ENCODE peak calls at places on chromosomes 12 and 14, in nine cellular contexts. N is ascending aorta, T is left ventricle myocardium inferior, E is heart left ventricle, Q is kidney, Y is left lung, C is DND-41, X is upper lobe of right lung, O is adrenal gland. U is an unnamed sample. For H3K4me1, the result is how much of the 10 kb centered on the place peaks cover.

GRCh38 chr14:102495482-102496330 is 13.9 kb downstream of the ANKRD9 start:
- DNase-seq in C (no peak), Y (peak), Q (peak), T (no peak), X (no peak), N (no peak), E (peak), O (no peak), U (no peak)

GRCh38 chr14:102988054-102988453 is 65.6 kb downstream of the AMN start:
- DNase-seq in E (no peak), N (no peak), O (no peak), Q (no peak), Y (no peak), T (no peak), X (no peak), C (no peak), U (no peak)

GRCh38 chr12:14258468-14258947 is 107.0 kb upstream of the ATF7IP start:
- DNase-seq in O (no peak), E (no peak), N (no peak), C (no peak), X (no peak), Y (no peak), T (no peak), Q (no peak), U (no peak)

GRCh38 chr12:99985129-99985570 is 414 bp upstream of the ANKS1B start:
- DNase-seq in T (no peak), O (no peak), Y (no peak), N (no peak), C (no peak), X (no peak), E (no peak), Q (no peak), U (no peak)

GRCh38 chr12:53867216-53868012 is 71.2 kb upstream of the HOXC13 start:
- DNase-seq in E (no peak), O (no peak), X (no peak), C (no peak), T (no peak), Y (no peak), Q (no peak), N (no peak), U (no peak)

GRCh38 chr14:83470466-83470865 is 1936.8 kb upstream of the SEL1L start:
- DNase-seq in O (no peak), X (no peak), T (no peak), N (no peak), C (no peak), Y (no peak), Q (no peak), E (no peak), U (no peak)

GRCh38 chr12:85325452-85325851 is 45.4 kb downstream of the ALX1 start:
- DNase-seq in O (no peak), N (no peak), E (no peak), Y (no peak), Q (no peak), C (no peak), T (no peak), X (no peak), U (no peak)

GRCh38 chr12:3304436-3305135 is 186.4 kb upstream of the PRMT8 start:
- DNase-seq in E (no peak), N (no peak), O (no peak), X (no peak), C (no peak), Y (no peak), T (no peak), Q (peak), U (no peak)

GRCh38 chr12:64674367-64674922 is 64.2 kb downstream of the RASSF3 start:
- DNase-seq in N (no peak), E (no peak), Y (no peak), X (no peak), T (no peak), Q (no peak), C (peak), O (no peak), U (no peak)

GRCh38 chr12:118327381-118327780 is 45.3 kb downstream of the TAOK3 start:
- DNase-seq in C (no peak), Y (no peak), T (no peak), Q (no peak), X (no peak), N (no peak), O (no peak), E (no peak), U (no peak)
- H3K4me1 ChIP-seq in C (under half), Y (under half), T (under half), Q (under half), X (under half), N (under half), O (under half), E (under half), U (under half)

DNA sequence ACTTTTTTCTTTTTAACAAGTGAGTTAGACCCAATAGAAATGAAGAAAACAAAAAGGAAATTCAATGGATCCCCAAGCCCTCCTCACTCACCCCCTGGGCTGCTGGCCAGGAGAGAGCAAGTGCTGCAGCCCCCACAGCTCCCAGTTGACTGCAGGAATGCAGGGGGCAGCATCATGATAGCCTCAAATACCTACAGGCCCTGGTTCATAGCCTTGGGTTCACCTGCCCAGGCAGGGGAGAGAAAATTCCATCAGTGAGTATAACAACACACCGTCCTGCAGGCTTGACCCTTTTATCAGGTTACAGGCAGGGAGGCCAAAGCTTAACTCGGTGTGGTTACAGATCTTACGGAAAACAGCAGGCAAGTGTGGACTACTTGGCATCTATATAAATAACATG is 76.3 kb downstream of the PHLDA1 start:
- DNase-seq in O (no peak), Y (no peak), T (no peak), N (no peak), C (no peak), X (no peak), Q (no peak), E (no peak), U (no peak)
- H3K4me1 ChIP-seq in O (under half), Y (under half), T (half or more), N (under half), C (under half), X (under half), Q (under half), E (under half), U (under half)

GRCh38 chr12:527241-527640 is 67.5 kb downstream of the B4GALNT3 start:
- DNase-seq in O (no peak), E (no peak), T (no peak), Y (no peak), C (no peak), N (no peak), X (no peak), Q (peak), U (no peak)
- H3K4me1 ChIP-seq in O (under half), E (under half), T (under half), Y (under half), C (under half), N (under half), X (under half), Q (under half), U (under half)

DNA sequence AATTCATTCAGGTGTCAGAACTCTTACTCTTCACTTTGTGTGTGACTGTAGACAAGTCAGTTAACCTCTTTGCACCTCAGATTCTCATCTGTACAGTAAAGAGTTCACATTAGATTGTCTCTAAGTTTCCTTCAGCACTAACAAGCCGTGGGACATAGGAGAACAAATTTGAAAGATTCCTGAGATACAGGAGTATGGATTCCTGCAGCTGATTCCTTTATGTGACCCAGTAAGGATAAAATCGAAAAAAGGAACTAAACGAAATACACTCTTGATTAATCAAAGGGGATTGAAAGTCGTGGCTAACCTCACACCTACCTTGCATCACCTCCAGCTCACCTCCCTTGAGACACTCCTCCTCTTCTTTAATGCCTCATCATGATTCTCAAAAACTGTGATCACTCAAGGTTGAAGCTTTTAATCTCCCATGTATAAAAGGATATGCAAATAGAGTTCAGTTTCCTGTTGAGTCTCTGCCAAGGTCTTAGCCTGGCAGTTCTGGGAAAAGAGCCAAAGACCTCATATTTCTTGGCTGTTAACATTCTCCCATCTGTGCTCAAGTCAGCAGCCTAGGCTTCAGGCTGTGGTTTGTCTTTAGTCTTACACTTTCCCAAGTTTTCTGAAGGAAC is 156.6 kb downstream of the DAD1 start:
- DNase-seq in E (no peak), T (no peak), Q (no peak), N (peak), O (peak), C (no peak), Y (no peak), X (no peak), U (peak)
- H3K4me1 ChIP-seq in E (under half), T (under half), Q (under half), N (under half), O (under half), C (under half), Y (under half), X (under half), U (under half)

GRCh38 chr12:106082216-106083175 is 56.3 kb downstream of the NUAK1 start:
- DNase-seq in Y (no peak), X (no peak), C (no peak), E (no peak), N (peak), O (no peak), T (no peak), Q (no peak), U (no peak)

GRCh38 chr12:106079148-106079738 is 59.5 kb downstream of the NUAK1 start:
- DNase-seq in N (peak), Y (no peak), C (no peak), E (no peak), X (no peak), Q (no peak), O (no peak), T (no peak), U (no peak)

GRCh38 chr12:106080786-106081185 is 58.0 kb downstream of the NUAK1 start:
- DNase-seq in Y (no peak), T (no peak), X (no peak), E (no peak), Q (no peak), O (no peak), C (no peak), N (no peak), U (no peak)

GRCh38 chr12:106080111-106080732 is 58.5 kb downstream of the NUAK1 start:
- DNase-seq in X (no peak), C (no peak), Q (no peak), O (no peak), N (peak), E (no peak), T (no peak), Y (no peak), U (no peak)

GRCh38 chr12:106081606-106082005 is 57.1 kb downstream of the NUAK1 start:
- DNase-seq in C (no peak), Q (no peak), E (no peak), O (no peak), T (no peak), Y (no peak), N (peak), X (no peak), U (no peak)
- H3K4me1 ChIP-seq in C (under half), Q (under half), E (under half), O (under half), T (half or more), Y (under half), N (half or more), X (under half), U (under half)

GRCh38 chr14:105974902-105975301 is 448.5 kb downstream of the TMEM121 start:
- DNase-seq in Q (no peak), C (peak), N (no peak), X (no peak), Y (no peak), E (no peak), T (no peak), O (no peak), U (no peak)

GRCh38 chr14:105978618-105979295 is 452.4 kb downstream of the TMEM121 start:
- DNase-seq in N (no peak), X (no peak), C (no peak), T (no peak), Y (peak), E (no peak), O (no peak), Q (no peak), U (no peak)

GRCh38 chr14:105982664-105983063 is 456.3 kb downstream of the TMEM121 start:
- DNase-seq in C (no peak), Y (no peak), N (no peak), X (no peak), Q (no peak), T (no peak), O (no peak), E (no peak), U (no peak)

GRCh38 chr14:105980224-105980623 is 453.8 kb downstream of the TMEM121 start:
- DNase-seq in Q (no peak), X (no peak), O (no peak), N (no peak), C (no peak), E (no peak), T (no peak), Y (no peak), U (no peak)

DNA sequence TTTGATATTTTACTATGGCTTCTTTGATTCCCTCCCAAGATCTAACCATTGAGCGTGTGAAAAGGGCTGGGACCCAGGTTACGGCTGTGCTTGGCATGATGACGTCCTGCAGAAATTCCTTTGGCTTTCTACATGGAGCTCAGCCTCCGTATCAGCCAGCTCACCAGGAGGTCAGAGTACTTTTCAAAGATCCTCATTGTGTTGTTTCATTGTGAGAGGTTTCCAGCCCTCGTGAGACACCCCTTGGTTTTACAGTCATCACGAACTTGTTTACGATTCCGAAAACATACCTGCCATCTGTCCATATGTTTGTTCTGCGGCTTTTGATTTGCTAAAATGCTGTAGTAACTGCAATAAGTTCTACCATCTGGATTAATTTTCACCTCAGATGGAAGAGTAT is 453.1 kb downstream of the TMEM121 start:
- DNase-seq in E (no peak), C (no peak), X (no peak), O (no peak), Y (no peak), N (no peak), T (no peak), Q (no peak), U (no peak)
- H3K4me1 ChIP-seq in E (under half), C (half or more), X (under half), O (under half), Y (under half), N (under half), T (under half), Q (under half), U (under half)

DNA sequence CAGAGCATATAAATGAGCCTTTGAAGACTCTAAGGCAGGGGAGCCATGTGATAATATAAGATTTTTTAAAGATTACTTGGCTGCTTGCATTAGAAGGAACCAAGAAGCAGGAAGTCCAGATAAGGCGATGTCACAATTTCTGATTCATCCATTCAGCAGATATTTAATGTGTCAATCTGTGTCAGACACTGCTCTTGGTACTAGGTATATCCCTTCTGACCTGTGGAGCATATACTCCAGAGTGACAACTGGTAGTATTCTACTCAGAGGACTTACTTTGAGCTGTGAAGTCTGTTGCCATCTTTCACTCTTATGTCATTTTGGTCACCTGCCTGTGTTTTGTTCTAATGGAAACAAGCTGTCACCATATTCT is 10.7 kb downstream of the EID3 start:
- DNase-seq in E (no peak), Y (no peak), C (no peak), N (no peak), T (no peak), Q (no peak), O (no peak), X (no peak), U (peak)
- H3K4me1 ChIP-seq in E (under half), Y (under half), C (under half), N (under half), T (under half), Q (under half), O (under half), X (under half), U (under half)

DNA sequence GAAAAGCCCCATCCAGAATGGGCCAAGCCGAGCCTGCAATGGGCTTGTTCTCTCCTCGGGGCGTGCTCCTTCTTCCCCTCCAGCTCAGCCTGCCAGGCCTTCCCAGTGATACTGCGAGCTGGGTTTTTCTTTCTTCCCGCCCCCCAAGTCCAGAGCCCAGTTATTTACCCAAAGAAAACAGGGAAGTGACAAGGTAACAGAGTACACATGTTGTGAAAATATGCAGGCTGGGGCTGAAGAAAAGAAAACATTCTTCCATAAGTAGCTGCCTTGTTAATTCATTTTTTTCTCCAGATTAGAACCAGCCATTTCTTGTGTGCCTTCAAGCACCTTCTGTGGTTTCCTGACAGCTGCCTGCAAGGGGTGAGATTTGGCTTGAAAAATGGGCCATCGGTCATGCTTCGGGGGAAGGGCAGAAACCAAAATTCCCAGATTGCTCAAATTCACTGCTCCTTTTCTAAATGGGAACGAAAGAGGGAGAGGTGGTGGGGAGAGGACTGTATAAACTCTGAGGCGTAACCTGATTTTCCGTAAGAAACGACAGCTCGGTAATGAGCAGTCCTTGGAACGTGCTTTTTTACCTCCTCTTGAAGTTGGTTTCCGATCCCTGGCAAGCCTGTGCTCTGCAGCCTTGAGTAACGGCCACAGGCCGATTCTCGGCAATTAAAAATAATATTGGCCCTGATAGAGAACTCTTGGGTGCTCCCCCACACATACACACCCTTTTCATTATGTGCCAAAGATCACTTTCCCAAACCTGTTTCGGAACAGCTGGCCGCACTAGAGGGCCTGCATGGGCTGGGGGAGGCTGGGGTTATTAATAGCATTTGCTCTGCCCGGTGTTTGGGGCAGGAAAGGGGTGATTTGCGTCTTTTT is 229.4 kb downstream of the ZFP36L1 start:
- DNase-seq in X (no peak), N (peak), T (no peak), O (no peak), Q (no peak), Y (no peak), E (no peak), C (no peak), U (no peak)
- H3K4me1 ChIP-seq in X (under half), N (under half), T (half or more), O (under half), Q (under half), Y (under half), E (under half), C (under half), U (under half)

GRCh38 chr12:57142727-57143126 is 4.7 kb downstream of the LRP1-AS start:
- DNase-seq in E (no peak), N (no peak), O (no peak), T (no peak), C (no peak), X (no peak), Q (no peak), Y (no peak), U (no peak)
- H3K4me1 ChIP-seq in E (under half), N (under half), O (under half), T (half or more), C (under half), X (under half), Q (under half), Y (under half), U (under half)

DNA sequence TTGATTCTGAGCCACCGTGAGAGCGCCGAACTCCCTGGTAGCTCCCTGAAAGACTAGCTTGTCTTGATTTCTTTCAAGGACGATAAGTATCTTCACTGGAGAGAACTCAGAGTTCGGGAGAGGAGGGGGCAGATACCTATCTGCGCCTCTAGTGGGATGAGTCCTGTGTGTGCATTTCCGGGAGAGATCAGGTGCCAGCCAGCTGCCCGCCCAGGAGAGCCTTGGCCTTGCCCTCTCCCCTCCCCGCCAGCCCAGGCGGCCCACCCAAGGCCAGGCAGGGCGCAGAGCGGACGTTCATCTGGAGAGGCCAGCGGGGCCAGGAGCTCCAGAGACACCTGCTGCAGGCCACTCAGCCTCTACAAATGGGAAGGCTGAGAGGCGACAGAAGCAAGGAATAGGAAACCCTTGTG is 1.0 kb downstream of the CD9 start:
- DNase-seq in Q (peak), N (no peak), T (no peak), X (peak), O (peak), C (no peak), E (no peak), Y (no peak), U (peak)
- H3K4me1 ChIP-seq in Q (under half), N (under half), T (half or more), X (half or more), O (half or more), C (under half), E (under half), Y (under half), U (under half)

U was measured in small intestine.